ENCODE peak calls at places on chromosomes 3 and 15, in six cellular contexts. O is endodermal cell, D is substantia nigra, L is Peyer's patch, Z is uterus, H is RWPE1. P is an unnamed sample.

GRCh38 chr15:99117111-99117510 is 12.2 kb downstream of the SYNM start:
- DNase-seq in O (no peak), D (no peak), L (no peak), Z (no peak), H (no peak), P (no peak)

GRCh38 chr15:32688151-32688639 is 29.6 kb upstream of the GREM1 start:
- DNase-seq in O (no peak), D (no peak), L (no peak), Z (no peak), H (no peak), P (peak; percentile 83)

GRCh38 chr3:184388164-184388935 is 8.5 kb downstream of the CHRD start:
- DNase-seq in O (no peak), D (no peak), L (no peak), Z (no peak), H (no peak), P (no peak)

GRCh38 chr15:80659375-80659774 is 35.7 kb upstream of the ABHD17C start:
- DNase-seq in O (no peak), D (no peak), L (no peak), Z (no peak), H (no peak), P (no peak)

GRCh38 chr3:174532216-174532615 is 326.9 kb upstream of the NAALADL2 start:
- DNase-seq in O (no peak), D (no peak), L (no peak), Z (no peak), H (no peak), P (no peak)

GRCh38 chr3:17039579-17039978 is 154.8 kb downstream of the PLCL2 start:
- DNase-seq in O (no peak), D (no peak), L (no peak), Z (no peak), H (peak; percentile 66), P (peak; percentile 91)

GRCh38 chr15:70748281-70748747 is 15.0 kb downstream of the UACA start:
- DNase-seq in O (no peak), D (peak; percentile 25), L (no peak), Z (peak; percentile 34), H (no peak), P (no peak)

GRCh38 chr3:15815696-15816095 is 17.9 kb upstream of the ANKRD28 start:
- DNase-seq in O (no peak), D (no peak), L (no peak), Z (no peak), H (no peak), P (peak; percentile 5)

GRCh38 chr3:116444099-116444700 is 1.1 kb downstream of the LSAMP start:
- DNase-seq in O (no peak), D (no peak), L (no peak), Z (no peak), H (no peak), P (no peak)

GRCh38 chr3:8730641-8731040 is 3.0 kb upstream of the CAV3 start:
- DNase-seq in O (no peak), D (no peak), L (no peak), Z (no peak), H (no peak), P (no peak)

GRCh38 chr3:127674793-127675189 is 2.0 kb downstream of the ABTB1 start:
- DNase-seq in O (peak; percentile 31), D (no peak), L (peak; percentile 31), Z (no peak), H (no peak), P (no peak)

GRCh38 chr3:45154641-45155147 is 8.5 kb upstream of the CDCP1 start:
- DNase-seq in O (no peak), D (no peak), L (no peak), Z (no peak), H (peak; percentile 48), P (peak; percentile 88)

GRCh38 chr3:146250449-146251382 is at the start of gene PLSCR4:
- DNase-seq in O (peak; percentile 81), D (peak; percentile 23), L (peak; percentile 78), Z (peak; percentile 86), H (peak; percentile 36), P (no peak)

GRCh38 chr3:149659173-149659468 is 1.3 kb upstream of the WWTR1 start:
- DNase-seq in O (no peak), D (no peak), L (no peak), Z (no peak), H (no peak), P (no peak)
- H3K27ac ChIP-seq in O (peak overlapping the region; percentile 92), D (no peak overlapping the region), L (peak overlapping the region; percentile 89), Z (peak overlapping the region; percentile 98), H (peak overlapping the region; percentile 96), P (peak overlapping the region; percentile 88)

GRCh38 chr15:43774062-43774461 is 2.7 kb downstream of the ELL3 start:
- DNase-seq in O (no peak), D (no peak), L (no peak), Z (no peak), H (no peak), P (no peak)

GRCh38 chr15:43769584-43770228 is 7.1 kb downstream of the ELL3 start:
- DNase-seq in O (peak; percentile 89), D (peak; percentile 32), L (peak; percentile 55), Z (no peak), H (peak; percentile 64), P (no peak)

GRCh38 chr15:43771816-43772215 is 5.0 kb downstream of the ELL3 start:
- DNase-seq in O (no peak), D (no peak), L (no peak), Z (no peak), H (no peak), P (no peak)

GRCh38 chr15:43775411-43775965 is 1.3 kb downstream of the ELL3 start:
- DNase-seq in O (peak; percentile 86), D (no peak), L (peak; percentile 87), Z (peak; percentile 30), H (peak; percentile 66), P (no peak)

GRCh38 chr15:43772624-43773023 is 4.1 kb downstream of the ELL3 start:
- DNase-seq in O (no peak), D (no peak), L (no peak), Z (no peak), H (no peak), P (no peak)
- H3K27ac ChIP-seq in O (no peak overlapping the region), D (no peak overlapping the region), L (no peak overlapping the region), Z (no peak overlapping the region), H (no peak overlapping the region), P (peak overlapping the region; percentile 40)

DNA sequence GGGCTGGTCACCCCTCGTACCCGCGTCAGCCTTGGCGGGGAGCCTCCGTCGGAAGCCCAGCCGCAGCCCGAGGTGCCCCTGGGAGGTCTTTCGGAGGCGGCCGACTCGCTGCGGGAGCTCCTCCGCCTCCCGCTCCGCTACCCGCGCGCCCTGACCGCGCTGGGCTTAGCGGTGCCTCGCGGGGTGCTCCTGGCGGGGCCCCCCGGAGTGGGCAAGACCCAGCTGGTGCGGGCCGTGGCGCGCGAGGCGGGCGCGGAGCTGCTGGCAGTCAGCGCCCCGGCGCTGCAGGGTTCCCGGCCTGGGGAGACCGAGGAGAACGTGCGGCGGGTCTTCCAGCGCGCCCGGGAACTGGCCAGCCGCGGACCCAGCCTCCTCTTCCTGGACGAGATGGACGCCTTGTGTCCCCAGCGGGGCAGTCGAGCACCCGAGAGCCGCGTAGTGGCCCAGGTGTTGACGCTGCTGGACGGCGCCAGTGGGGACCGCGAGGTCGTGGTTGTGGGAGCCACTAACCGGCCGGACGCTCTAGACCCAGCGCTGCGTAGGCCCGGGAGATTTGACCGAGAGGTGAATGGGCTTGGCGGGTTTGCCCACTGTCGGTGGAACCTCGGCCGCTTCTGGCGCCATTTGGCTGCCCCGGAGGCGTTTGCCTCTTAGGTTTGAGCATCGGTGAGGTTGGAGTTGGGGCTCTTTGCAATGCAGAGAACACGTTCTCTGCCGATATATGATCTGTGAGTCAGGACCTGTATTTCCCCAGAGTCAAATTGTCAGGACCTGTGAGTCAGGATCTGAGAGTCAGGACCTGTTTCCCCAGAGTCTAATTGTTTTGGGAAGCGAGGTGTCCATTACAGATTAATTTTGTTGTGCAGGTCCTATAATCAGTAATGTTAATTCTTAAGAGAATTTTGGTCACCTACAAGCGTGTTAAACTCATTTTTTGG is 24.9 kb upstream of the GATM start:
- DNase-seq in O (peak; percentile 68), D (no peak), L (peak; percentile 67), Z (peak; percentile 18), H (peak; percentile 81), P (peak; percentile 49)
- H3K27ac ChIP-seq in O (peak overlapping the region; percentile 87), D (peak overlapping the region; percentile 89), L (peak overlapping the region; percentile 82), Z (peak overlapping the region; percentile 92), H (peak overlapping the region; percentile 91), P (peak overlapping the region; percentile 84)

GRCh38 chr15:65054333-65055200 is 9.4 kb downstream of the SLC51B start:
- DNase-seq in O (peak; percentile 94), D (peak; percentile 76), L (peak; percentile 86), Z (peak; percentile 81), H (peak; percentile 75), P (no peak)

GRCh38 chr15:65052956-65053355 is 7.8 kb downstream of the SLC51B start:
- DNase-seq in O (no peak), D (no peak), L (no peak), Z (no peak), H (no peak), P (no peak)

GRCh38 chr15:65049418-65049840 is 4.2 kb downstream of the SLC51B start:
- DNase-seq in O (peak; percentile 95), D (peak; percentile 91), L (peak; percentile 84), Z (peak; percentile 84), H (peak; percentile 100), P (peak; percentile 60)

GRCh38 chr15:65050270-65050669 is 5.1 kb downstream of the SLC51B start:
- DNase-seq in O (no peak), D (no peak), L (no peak), Z (no peak), H (no peak), P (no peak)

DNA sequence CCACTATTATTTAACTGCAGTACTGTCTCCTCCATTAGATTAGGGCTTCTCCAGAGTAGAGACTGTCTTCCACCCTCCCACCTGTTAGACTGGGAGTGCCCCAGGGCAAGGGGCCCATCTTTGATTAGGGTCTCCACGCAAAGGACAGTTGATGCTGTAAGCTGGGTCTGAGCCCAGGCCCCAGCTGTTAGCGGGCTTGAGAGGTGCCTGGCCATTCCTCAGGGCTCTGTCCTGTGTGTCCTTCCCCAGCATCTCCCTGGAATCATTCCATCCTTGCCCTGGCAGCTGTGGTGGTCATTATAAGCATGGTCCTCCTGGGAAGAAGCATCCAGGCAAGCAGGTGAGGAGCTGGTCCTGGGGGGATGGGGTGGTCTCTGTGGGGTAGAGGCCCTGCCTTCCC is 6.1 kb downstream of the SLC51B start:
- DNase-seq in O (no peak), D (no peak), L (no peak), Z (no peak), H (no peak), P (no peak)
- H3K27ac ChIP-seq in O (no peak overlapping the region), D (no peak overlapping the region), L (no peak overlapping the region), Z (no peak overlapping the region), H (no peak overlapping the region), P (no peak overlapping the region)

GRCh38 chr3:186613637-186614265 is 891 bp downstream of the AHSG start:
- DNase-seq in O (no peak), D (no peak), L (no peak), Z (no peak), H (no peak), P (no peak)

GRCh38 chr3:186614597-186615483 is 2.0 kb downstream of the AHSG start:
- DNase-seq in O (peak; percentile 93), D (peak; percentile 73), L (peak; percentile 75), Z (peak; percentile 66), H (peak; percentile 79), P (no peak)

GRCh38 chr3:186612065-186612464 is 795 bp upstream of the AHSG start:
- DNase-seq in O (no peak), D (no peak), L (no peak), Z (no peak), H (no peak), P (no peak)

GRCh38 chr3:186614266-186614596 is 1.4 kb downstream of the AHSG start:
- DNase-seq in O (no peak), D (no peak), L (no peak), Z (no peak), H (no peak), P (no peak)

GRCh38 chr3:186612721-186613636 is at the start of gene AHSG:
- DNase-seq in O (no peak), D (no peak), L (no peak), Z (no peak), H (no peak), P (no peak)
- H3K27ac ChIP-seq in O (no peak within 1 kb of the TSS), D (no peak within 1 kb of the TSS), L (no peak within 1 kb of the TSS), Z (no peak within 1 kb of the TSS), H (no peak within 1 kb of the TSS), P (no peak within 1 kb of the TSS)

P was measured in epithelial cell of prostate.